ENCODE peak calls at places on chromosomes 16 and 17, in six cellular contexts. One of them, this sample, is unnamed.

GRCh38 chr16:66099261-66099660 is 267.2 kb upstream of the CDH5 start:
- DNase-seq in esophagus squamous epithelium: no peak
- DNase-seq in H54: no peak
- DNase-seq in NCI-H1930: no peak
- DNase-seq in DMS153: no peak
- DNase-seq in cardiac muscle cell: no peak
- DNase-seq in this sample: no peak

GRCh38 chr17:38587956-38588771 is 17.6 kb downstream of the SRCIN1 start:
- DNase-seq in esophagus squamous epithelium: no peak
- DNase-seq in H54: no peak
- DNase-seq in NCI-H1930: no peak
- DNase-seq in DMS153: no peak
- DNase-seq in cardiac muscle cell: no peak
- DNase-seq in this sample: no peak

GRCh38 chr16:87145181-87146176 is 171.7 kb downstream of the C16orf95 start:
- DNase-seq in esophagus squamous epithelium: no peak
- DNase-seq in H54: peak; percentile 84
- DNase-seq in NCI-H1930: no peak
- DNase-seq in DMS153: no peak
- DNase-seq in cardiac muscle cell: peak; percentile 84
- DNase-seq in this sample: no peak

GRCh38 chr17:7893226-7893880 is 4.8 kb downstream of the CHD3 start:
- DNase-seq in esophagus squamous epithelium: no peak
- DNase-seq in H54: no peak
- DNase-seq in NCI-H1930: no peak
- DNase-seq in DMS153: no peak
- DNase-seq in cardiac muscle cell: no peak
- DNase-seq in this sample: no peak

GRCh38 chr16:30349695-30350094 is 5.4 kb downstream of the CD2BP2 start:
- DNase-seq in esophagus squamous epithelium: no peak
- DNase-seq in H54: no peak
- DNase-seq in NCI-H1930: no peak
- DNase-seq in DMS153: no peak
- DNase-seq in cardiac muscle cell: no peak
- DNase-seq in this sample: no peak

GRCh38 chr16:84451781-84452180 is 52.7 kb downstream of the MEAK7 start:
- DNase-seq in esophagus squamous epithelium: no peak
- DNase-seq in H54: no peak
- DNase-seq in NCI-H1930: no peak
- DNase-seq in DMS153: no peak
- DNase-seq in cardiac muscle cell: no peak
- DNase-seq in this sample: no peak

GRCh38 chr17:81365148-81365600 is 30.1 kb upstream of the BAHCC1 start:
- DNase-seq in esophagus squamous epithelium: no peak
- DNase-seq in H54: no peak
- DNase-seq in NCI-H1930: peak; percentile 33
- DNase-seq in DMS153: peak; percentile 45
- DNase-seq in cardiac muscle cell: peak; percentile 77
- DNase-seq in this sample: no peak

GRCh38 chr17:73192219-73192893 is 499 bp upstream of the COG1 start:
- DNase-seq in esophagus squamous epithelium: no peak
- DNase-seq in H54: peak; percentile 89
- DNase-seq in NCI-H1930: peak; percentile 86
- DNase-seq in DMS153: peak; percentile 64
- DNase-seq in cardiac muscle cell: peak; percentile 70
- DNase-seq in this sample: peak; percentile 73

GRCh38 chr17:1649844-1650409 is at the start of gene RILP:
- DNase-seq in esophagus squamous epithelium: no peak
- DNase-seq in H54: peak; percentile 86
- DNase-seq in NCI-H1930: no peak
- DNase-seq in DMS153: no peak
- DNase-seq in cardiac muscle cell: peak; percentile 55
- DNase-seq in this sample: no peak

GRCh38 chr17:79548116-79548515 is 62.7 kb downstream of the RBFOX3 start:
- DNase-seq in esophagus squamous epithelium: no peak
- DNase-seq in H54: no peak
- DNase-seq in NCI-H1930: no peak
- DNase-seq in DMS153: no peak
- DNase-seq in cardiac muscle cell: no peak
- DNase-seq in this sample: no peak

GRCh38 chr17:13735444-13735843 is 133.7 kb upstream of the HS3ST3A1 start:
- DNase-seq in esophagus squamous epithelium: no peak
- DNase-seq in H54: no peak
- DNase-seq in NCI-H1930: no peak
- DNase-seq in DMS153: no peak
- DNase-seq in cardiac muscle cell: peak; percentile 30
- DNase-seq in this sample: no peak

GRCh38 chr17:73196500-73196899 is 3.6 kb downstream of the COG1 start:
- DNase-seq in esophagus squamous epithelium: no peak
- DNase-seq in H54: no peak
- DNase-seq in NCI-H1930: no peak
- DNase-seq in DMS153: peak; percentile 83
- DNase-seq in cardiac muscle cell: peak; percentile 56
- DNase-seq in this sample: no peak

GRCh38 chr16:30982548-30983288 is 2.3 kb upstream of the HSD3B7 start:
- DNase-seq in esophagus squamous epithelium: no peak
- DNase-seq in H54: no peak
- DNase-seq in NCI-H1930: no peak
- DNase-seq in DMS153: no peak
- DNase-seq in cardiac muscle cell: no peak
- DNase-seq in this sample: no peak

GRCh38 chr16:25005445-25006306 is 9.5 kb downstream of the ARHGAP17 start:
- DNase-seq in esophagus squamous epithelium: no peak
- DNase-seq in H54: no peak
- DNase-seq in NCI-H1930: peak; percentile 34
- DNase-seq in DMS153: no peak
- DNase-seq in cardiac muscle cell: no peak
- DNase-seq in this sample: no peak

GRCh38 chr17:79440251-79440650 is 170.6 kb downstream of the RBFOX3 start:
- DNase-seq in esophagus squamous epithelium: no peak
- DNase-seq in H54: no peak
- DNase-seq in NCI-H1930: no peak
- DNase-seq in DMS153: no peak
- DNase-seq in cardiac muscle cell: no peak
- DNase-seq in this sample: no peak

GRCh38 chr17:721540-721937 is 6.9 kb upstream of the VPS53 start:
- DNase-seq in esophagus squamous epithelium: no peak
- DNase-seq in H54: no peak
- DNase-seq in NCI-H1930: no peak
- DNase-seq in DMS153: no peak
- DNase-seq in cardiac muscle cell: no peak
- DNase-seq in this sample: no peak

GRCh38 chr17:48177816-48178215 is 70.2 kb downstream of the SNX11 start:
- DNase-seq in esophagus squamous epithelium: no peak
- DNase-seq in H54: no peak
- DNase-seq in NCI-H1930: no peak
- DNase-seq in DMS153: no peak
- DNase-seq in cardiac muscle cell: no peak
- DNase-seq in this sample: no peak

GRCh38 chr16:11734653-11735043 is 8.0 kb downstream of the TXNDC11 start:
- DNase-seq in esophagus squamous epithelium: no peak
- DNase-seq in H54: no peak
- DNase-seq in NCI-H1930: no peak
- DNase-seq in DMS153: no peak
- DNase-seq in cardiac muscle cell: no peak
- DNase-seq in this sample: no peak

GRCh38 chr17:18263885-18264682 is 3.6 kb downstream of the MIEF2 start:
- DNase-seq in esophagus squamous epithelium: no peak
- DNase-seq in H54: no peak
- DNase-seq in NCI-H1930: no peak
- DNase-seq in DMS153: no peak
- DNase-seq in cardiac muscle cell: no peak
- DNase-seq in this sample: no peak

GRCh38 chr17:73956595-73957465 is 246.6 kb upstream of the RPL38 start:
- DNase-seq in esophagus squamous epithelium: no peak
- DNase-seq in H54: peak; percentile 74
- DNase-seq in NCI-H1930: peak; percentile 49
- DNase-seq in DMS153: no peak
- DNase-seq in cardiac muscle cell: peak; percentile 50
- DNase-seq in this sample: peak; percentile 22

GRCh38 chr16:84043486-84044107 is 1.0 kb upstream of the SLC38A8 start:
- DNase-seq in esophagus squamous epithelium: no peak
- DNase-seq in H54: no peak
- DNase-seq in NCI-H1930: no peak
- DNase-seq in DMS153: peak; percentile 5
- DNase-seq in cardiac muscle cell: no peak
- DNase-seq in this sample: no peak

GRCh38 chr17:68457168-68457538 is at the start of gene WIPI1:
- DNase-seq in esophagus squamous epithelium: no peak
- DNase-seq in H54: no peak
- DNase-seq in NCI-H1930: peak; percentile 68
- DNase-seq in DMS153: no peak
- DNase-seq in cardiac muscle cell: no peak
- DNase-seq in this sample: no peak

GRCh38 chr17:71380535-71380934 is 740.3 kb upstream of the SOX9 start:
- DNase-seq in esophagus squamous epithelium: no peak
- DNase-seq in H54: no peak
- DNase-seq in NCI-H1930: no peak
- DNase-seq in DMS153: no peak
- DNase-seq in cardiac muscle cell: no peak
- DNase-seq in this sample: no peak

GRCh38 chr17:77609553-77610517 is 348.7 kb upstream of the TNRC6C start:
- DNase-seq in esophagus squamous epithelium: no peak
- DNase-seq in H54: no peak
- DNase-seq in NCI-H1930: no peak
- DNase-seq in DMS153: no peak
- DNase-seq in cardiac muscle cell: no peak
- DNase-seq in this sample: peak; percentile 26

This sample was measured in KG1.